ENCODE peak calls at places on chromosomes 4 and X, in six cellular contexts. O is lower leg skin, Z is IMR-90, P is GM12878, T is heart left ventricle, K is stomach. J is an unnamed sample.

GRCh38 chrX:56600141-56600540 is 36.7 kb downstream of the UBQLN2 start:
- DNase-seq in P (no peak), O (no peak), K (no peak), T (no peak), Z (peak; percentile 2), J (no peak)

GRCh38 chrX:133852837-133853236 is 132.6 kb downstream of the GPC3 start:
- DNase-seq in K (no peak), Z (no peak), T (no peak), P (no peak), O (no peak), J (no peak)

GRCh38 chr4:183905593-183906485 is 732 bp downstream of the STOX2 start:
- DNase-seq in O (no peak), P (no peak), Z (peak; percentile 37), T (peak; percentile 37), K (peak; percentile 45), J (no peak)

GRCh38 chr4:26124753-26125236 is 196.0 kb upstream of the RBPJ start:
- DNase-seq in O (no peak), P (no peak), K (no peak), Z (peak; percentile 44), T (no peak), J (no peak)

GRCh38 chr4:112296949-112297483 is at the start of gene ALPK1:
- DNase-seq in P (no peak), Z (peak; percentile 94), O (no peak), K (no peak), T (peak; percentile 20), J (no peak)

GRCh38 chrX:74420194-74421035 is 878 bp upstream of the SLC16A2 start:
- DNase-seq in T (peak; percentile 74), K (peak; percentile 64), Z (peak; percentile 48), P (no peak), O (peak; percentile 91), J (no peak)

GRCh38 chr4:89712141-89712540 is 124.8 kb downstream of the SNCA start:
- DNase-seq in O (no peak), K (no peak), T (no peak), Z (peak; percentile 67), P (no peak), J (no peak)

GRCh38 chrX:14528629-14529287 is 578 bp upstream of the GLRA2 start:
- DNase-seq in P (peak; percentile 4), Z (peak; percentile 5), K (peak; percentile 69), O (peak; percentile 88), T (peak; percentile 4), J (no peak)

GRCh38 chr4:139028191-139028661 is 12.6 kb downstream of the NOCT start:
- DNase-seq in K (peak; percentile 80), P (no peak), O (no peak), T (peak; percentile 62), Z (no peak), J (no peak)

GRCh38 chrX:132631579-132632232 is 142.9 kb upstream of the MBNL3 start:
- DNase-seq in P (no peak), K (no peak), O (no peak), T (no peak), Z (peak; percentile 40), J (no peak)

GRCh38 chrX:66098162-66098561 is 58.3 kb upstream of the VSIG4 start:
- DNase-seq in O (no peak), T (no peak), K (no peak), Z (no peak), P (no peak), J (no peak)

GRCh38 chr4:128653514-128654420 is 155.7 kb upstream of the JADE1 start:
- DNase-seq in T (peak; percentile 48), K (no peak), Z (peak; percentile 70), O (no peak), P (no peak), J (no peak)

GRCh38 chr4:140754918-140755810 is 1.0 kb downstream of the TBC1D9 start:
- DNase-seq in P (no peak), Z (no peak), O (no peak), T (no peak), K (no peak), J (no peak)

GRCh38 chr4:140752669-140753068 is 3.5 kb downstream of the TBC1D9 start:
- DNase-seq in P (no peak), T (no peak), Z (no peak), O (no peak), K (no peak), J (no peak)

GRCh38 chr4:140756292-140757219 is at the start of gene TBC1D9:
- DNase-seq in K (peak; percentile 79), P (peak; percentile 25), O (peak; percentile 95), T (peak; percentile 89), Z (peak; percentile 55), J (no peak)

GRCh38 chr4:140755811-140756291 is 334 bp downstream of the TBC1D9 start:
- DNase-seq in O (peak; percentile 86), P (no peak), Z (peak; percentile 46), K (peak; percentile 63), T (peak; percentile 56), J (no peak)

DNA sequence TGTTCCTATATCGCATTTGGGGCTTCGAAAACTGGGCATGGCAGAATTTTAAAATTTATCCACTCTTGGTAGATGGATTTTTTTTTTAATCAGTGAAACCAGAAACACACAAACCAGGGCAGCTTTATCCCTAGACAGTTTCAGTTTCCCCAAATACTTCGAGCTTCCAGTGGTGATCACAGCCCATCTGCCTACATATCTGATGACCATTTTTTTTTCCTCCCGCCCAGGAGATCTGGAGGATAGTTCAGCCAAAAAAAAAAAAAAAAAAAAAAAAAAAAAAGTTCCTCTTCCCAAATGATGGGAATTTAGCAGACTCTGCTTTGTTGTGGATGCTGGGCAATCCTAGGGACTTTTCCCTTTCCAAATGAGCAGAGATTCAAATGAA is 1.0 kb upstream of the TBC1D9 start:
- DNase-seq in Z (no peak), T (no peak), K (no peak), P (no peak), O (no peak), J (no peak)
- TF ChIP-seq CTCF in Z (no peak), T (no peak), K (no peak), P (no peak), O (no peak), J (no peak)

GRCh38 chr4:159269143-159269542 is 166.3 kb downstream of the RAPGEF2 start:
- DNase-seq in O (no peak), K (no peak), P (no peak), T (no peak), Z (no peak), J (no peak)
- TF ChIP-seq POLR2A in O (no peak), K (no peak), P (no peak), T (no peak), Z (no peak), J (no peak)

DNA sequence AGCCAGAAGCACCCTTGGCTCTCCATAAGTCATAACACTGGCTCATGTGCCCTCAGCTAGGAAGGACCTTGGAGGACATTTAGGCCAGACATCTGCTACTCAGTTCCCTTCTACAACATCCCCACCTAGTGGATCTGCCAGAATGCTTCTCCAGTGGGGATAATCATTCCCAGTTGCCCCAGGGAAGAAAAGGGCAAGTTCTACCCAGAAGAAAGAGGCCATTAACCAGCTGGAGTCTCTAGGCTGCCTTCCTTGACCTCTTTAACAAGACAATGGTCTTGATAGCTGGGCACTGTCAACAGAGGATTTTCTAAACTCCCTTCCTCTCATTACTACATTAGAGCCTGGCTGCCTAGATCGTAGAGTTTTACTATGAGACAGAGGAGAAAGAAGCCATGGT is 42.0 kb downstream of the LGI2 start:
- DNase-seq in O (no peak), P (no peak), Z (peak; percentile 51), T (no peak), K (no peak), J (no peak)
- TF ChIP-seq CTCF in O (no peak), P (peak; percentile 14), Z (peak; percentile 64), T (peak; percentile 42), K (no peak), J (no peak)

GRCh38 chrX:38804481-38805293 is 3.4 kb downstream of the MID1IP1 start:
- DNase-seq in O (peak; percentile 88), T (peak; percentile 17), P (no peak), K (peak; percentile 52), Z (no peak), J (no peak)

GRCh38 chrX:38807873-38808272 is 6.6 kb downstream of the MID1IP1 start:
- DNase-seq in Z (no peak), P (no peak), O (no peak), T (no peak), K (no peak), J (no peak)

GRCh38 chrX:38806054-38806389 is 4.8 kb downstream of the MID1IP1 start:
- DNase-seq in T (peak; percentile 9), O (no peak), K (no peak), P (no peak), Z (no peak), J (no peak)

GRCh38 chrX:38805294-38806053 is 4.2 kb downstream of the MID1IP1 start:
- DNase-seq in Z (peak; percentile 75), P (no peak), T (peak; percentile 57), O (peak; percentile 93), K (peak; percentile 74), J (no peak)

DNA sequence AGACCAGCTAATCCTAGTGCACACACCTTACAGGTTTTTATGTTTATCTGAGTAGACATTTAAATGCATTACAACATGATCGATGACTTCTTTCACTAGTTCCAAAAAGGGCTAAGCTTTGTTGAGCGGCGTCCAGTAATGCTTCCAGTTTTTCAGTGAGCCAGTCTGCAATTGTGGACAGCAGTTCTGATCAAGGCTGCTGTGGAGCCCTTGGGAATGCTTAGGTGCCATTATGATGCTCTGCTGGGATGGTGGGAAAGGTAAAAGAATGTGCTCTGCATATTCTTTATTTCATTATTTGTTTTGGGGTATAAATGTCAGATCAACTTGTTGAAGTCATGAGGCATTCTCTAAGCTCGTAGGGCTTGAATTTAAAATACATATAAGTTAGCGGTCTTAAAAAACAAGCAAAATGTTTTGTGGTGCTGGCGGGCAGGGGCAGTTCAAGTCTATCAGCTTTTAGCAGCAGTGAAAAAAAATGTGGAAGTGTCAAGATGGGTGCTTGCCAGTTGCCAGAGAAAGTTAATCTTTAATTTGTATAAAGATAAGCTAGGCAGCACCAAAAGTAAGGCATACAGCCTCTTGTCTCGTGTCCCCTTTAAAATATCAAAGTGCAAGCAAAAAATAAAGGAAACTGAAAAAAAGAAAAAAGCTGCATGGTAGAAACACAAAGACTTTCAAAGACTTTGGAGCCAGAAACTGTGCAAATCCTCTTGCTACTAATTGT is 5.8 kb downstream of the MID1IP1 start:
- DNase-seq in K (no peak), P (no peak), T (no peak), Z (no peak), O (no peak), J (no peak)
- TF ChIP-seq POLR2A in K (no peak), P (no peak), T (no peak), Z (no peak), O (no peak), J (no peak)

DNA sequence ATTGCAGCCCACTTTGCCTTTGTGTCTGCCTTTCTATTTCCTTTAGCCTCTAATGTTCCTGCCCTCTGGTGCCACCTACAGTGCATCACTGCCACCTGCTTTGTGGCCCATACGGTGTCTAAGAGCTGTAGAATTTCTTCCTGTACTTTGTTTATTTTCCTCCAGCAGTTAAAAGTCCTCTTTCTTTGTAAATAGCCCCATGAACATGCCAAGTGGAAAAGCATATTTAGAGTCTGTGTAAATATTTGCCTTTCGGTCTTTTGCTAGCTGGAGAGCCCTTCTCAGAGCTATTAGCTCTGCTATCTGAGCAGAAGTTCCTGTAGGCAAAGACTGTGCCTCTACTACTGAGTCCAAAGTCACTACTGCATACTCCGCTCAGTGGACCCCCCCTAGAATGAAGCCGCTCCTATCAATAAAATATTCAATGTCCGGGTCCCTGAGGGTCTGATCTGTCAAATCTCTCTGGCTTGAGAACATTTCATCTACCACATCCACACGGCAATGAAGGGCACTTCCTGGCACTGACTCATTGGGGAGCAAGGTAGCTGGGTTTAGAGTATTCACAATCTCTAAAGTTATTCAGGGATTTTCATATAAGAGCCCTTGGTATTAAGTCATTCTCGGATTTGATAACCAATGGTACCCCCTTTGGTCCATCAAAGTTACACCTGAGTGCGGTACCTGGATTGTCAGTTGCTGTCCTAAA is 36.3 kb downstream of the SULT1E1 start:
- DNase-seq in K (peak; percentile 80), P (no peak), T (no peak), O (no peak), Z (peak; percentile 6), J (no peak)
- TF ChIP-seq CTCF in K (peak; percentile 41), P (peak; percentile 58), T (peak; percentile 6), O (no peak), Z (peak; percentile 24), J (no peak)

J was measured in vagina.